ENCODE peak calls at places on chromosomes 3 and 15, in four cellular contexts. B is PC-3, R is Panc1, M is ACHN. P is an unnamed sample.

GRCh38 chr15:62253294-62253693 is 88.2 kb upstream of the C2CD4B start:
- DNase-seq in B (no peak), M (no peak), R (no peak), P (no peak)

GRCh38 chr15:31274496-31275330 is 51.9 kb upstream of the KLF13 start:
- DNase-seq in M (no peak), R (no peak), B (no peak), P (peak)

GRCh38 chr3:24195504-24196230 is 250.6 kb downstream of the NR1D2 start:
- DNase-seq in M (no peak), B (no peak), R (no peak), P (no peak)

GRCh38 chr3:122754867-122755835 is 38.5 kb downstream of the HSPBAP1 start:
- DNase-seq in M (peak), B (peak), R (peak), P (no peak)

GRCh38 chr15:84552896-84553295 is 47.9 kb upstream of the ZSCAN2 start:
- DNase-seq in B (no peak), R (no peak), M (no peak), P (no peak)

GRCh38 chr15:62799919-62800318 is 242.6 kb upstream of the TPM1 start:
- DNase-seq in R (no peak), B (no peak), M (no peak), P (no peak)

GRCh38 chr15:34721802-34722795 is 32.7 kb downstream of the GJD2 start:
- DNase-seq in M (peak), B (no peak), R (no peak), P (peak)

GRCh38 chr3:44501971-44502370 is 24.5 kb upstream of the ZNF445 start:
- DNase-seq in B (no peak), R (no peak), M (no peak), P (no peak)

GRCh38 chr15:77713281-77713680 is 80.6 kb upstream of the LINGO1 start:
- DNase-seq in M (no peak), B (no peak), R (no peak), P (no peak)

GRCh38 chr3:70312336-70312735 is at the start of gene MDFIC2:
- DNase-seq in R (no peak), B (no peak), M (no peak), P (no peak)

GRCh38 chr15:67472957-67473356 is 48.0 kb upstream of the C15orf61 start:
- DNase-seq in B (no peak), M (no peak), R (no peak), P (no peak)

GRCh38 chr3:78967061-78967460 is 800.7 kb downstream of the ROBO1 start:
- DNase-seq in B (peak), M (no peak), R (no peak), P (no peak)

GRCh38 chr3:196499807-196500524 is 3.6 kb downstream of the RNF168 start:
- DNase-seq in R (no peak), B (no peak), M (no peak), P (no peak)

GRCh38 chr15:90367578-90367977 is 15.5 kb downstream of the ZNF774 start:
- DNase-seq in M (no peak), R (no peak), B (no peak), P (no peak)

GRCh38 chr3:116306720-116307119 is 138.6 kb downstream of the LSAMP start:
- DNase-seq in B (no peak), M (no peak), R (no peak), P (no peak)

GRCh38 chr15:57859130-57859685 is 152.7 kb downstream of the POLR2M start:
- DNase-seq in M (no peak), B (no peak), R (no peak), P (no peak)

GRCh38 chr3:123449092-123449985 is 449 bp upstream of the ADCY5 start:
- DNase-seq in M (peak), B (no peak), R (no peak), P (no peak)

GRCh38 chr3:153259956-153260355 is 97.9 kb downstream of the RAP2B start:
- DNase-seq in M (no peak), R (no peak), B (no peak), P (no peak)

GRCh38 chr3:141305436-141305835 is 62.9 kb upstream of the ZBTB38 start:
- DNase-seq in M (peak), R (no peak), B (peak), P (no peak)

GRCh38 chr15:75307778-75308390 is 25.2 kb downstream of the GOLGA6D start:
- DNase-seq in B (peak), R (peak), M (peak), P (no peak)

GRCh38 chr3:52526151-52526561 is 7.5 kb downstream of the NT5DC2 start:
- DNase-seq in M (no peak), R (no peak), B (no peak), P (no peak)

GRCh38 chr15:90497374-90497773 is 32.3 kb upstream of the CRTC3 start:
- DNase-seq in M (no peak), B (no peak), R (no peak), P (no peak)